ENCODE peak calls at places on chromosomes 2 and 18, in six cellular contexts. K is tibial nerve; Z is uterus; O is tibial artery; I is effector memory CD4-positive, alpha-beta T cell; X is heart left ventricle. N is an unnamed sample.

GRCh38 chr2:191927319-191927867 is 80.5 kb upstream of the CAVIN2 start:
- DNase-seq in K (peak; percentile 75), I (no peak), X (peak; percentile 46), O (no peak), Z (no peak), N (peak; percentile 88)

GRCh38 chr2:118686364-118686763 is 161.1 kb downstream of the EN1 start:
- DNase-seq in K (peak; percentile 44), Z (no peak), O (no peak), I (no peak), X (no peak), N (no peak)

GRCh38 chr2:44680424-44680971 is 261.0 kb upstream of the SIX3 start:
- DNase-seq in X (no peak), O (no peak), Z (no peak), K (no peak), I (no peak), N (no peak)

GRCh38 chr2:85838181-85838580 is 50.6 kb downstream of the ST3GAL5 start:
- DNase-seq in K (no peak), O (no peak), Z (no peak), X (no peak), I (no peak), N (no peak)

GRCh38 chr2:27191107-27191829 is 20.6 kb upstream of the ATRAID start:
- DNase-seq in O (no peak), I (no peak), X (no peak), Z (peak; percentile 65), K (peak; percentile 78), N (peak; percentile 59)

GRCh38 chr2:184137955-184138354 is 460.4 kb upstream of the ZNF804A start:
- DNase-seq in O (no peak), K (no peak), Z (no peak), I (no peak), X (no peak), N (no peak)

GRCh38 chr18:39647627-39648502 is 2082.3 kb upstream of the CELF4 start:
- DNase-seq in O (no peak), Z (no peak), X (no peak), I (no peak), K (no peak), N (no peak)

GRCh38 chr18:68623342-68623741 is 91.6 kb downstream of the TMX3 start:
- DNase-seq in Z (peak; percentile 20), X (no peak), K (peak; percentile 46), I (no peak), O (peak; percentile 64), N (no peak)

GRCh38 chr2:222421626-222422025 is 2.7 kb upstream of the SGPP2 start:
- DNase-seq in X (no peak), Z (no peak), O (no peak), K (no peak), I (no peak), N (no peak)

GRCh38 chr18:24559474-24560018 is 99.1 kb downstream of the HRH4 start:
- DNase-seq in Z (no peak), K (no peak), I (no peak), O (no peak), X (no peak), N (no peak)

GRCh38 chr2:85018049-85018447 is 47.1 kb downstream of the KCMF1 start:
- DNase-seq in Z (no peak), K (no peak), I (no peak), O (no peak), X (no peak), N (no peak)

GRCh38 chr18:49319590-49319989 is 140.9 kb downstream of the DYM start:
- DNase-seq in I (no peak), X (no peak), K (no peak), Z (no peak), O (no peak), N (no peak)

GRCh38 chr2:69242651-69243051 is 144.4 kb downstream of the GFPT1 start:
- DNase-seq in O (no peak), I (no peak), X (no peak), K (no peak), Z (no peak), N (no peak)

GRCh38 chr2:86284987-86285386 is 52.4 kb downstream of the REEP1 start:
- DNase-seq in I (no peak), Z (no peak), K (no peak), X (no peak), O (no peak), N (no peak)

GRCh38 chr2:134154269-134154668 is 99.6 kb upstream of the MGAT5 start:
- DNase-seq in O (no peak), K (no peak), X (no peak), Z (no peak), I (no peak), N (peak; percentile 51)

GRCh38 chr2:128593518-128594272 is 275.0 kb upstream of the HS6ST1 start:
- DNase-seq in K (no peak), X (peak; percentile 30), Z (no peak), O (peak; percentile 62), I (no peak), N (no peak)

GRCh38 chr2:180707867-180708205 is 272.6 kb upstream of the UBE2E3 start:
- DNase-seq in X (no peak), K (no peak), Z (no peak), I (no peak), O (no peak), N (no peak)

GRCh38 chr2:240999873-241000541 is 1.6 kb downstream of the SNED1 start:
- DNase-seq in I (no peak), Z (no peak), K (peak; percentile 4), X (peak; percentile 14), O (peak; percentile 67), N (peak; percentile 28)

GRCh38 chr2:240997856-240998705 is at the start of gene SNED1:
- DNase-seq in X (peak; percentile 91), O (peak; percentile 95), Z (peak; percentile 87), I (no peak), K (peak; percentile 87), N (peak; percentile 91)

GRCh38 chr2:241000831-241001321 is 2.5 kb downstream of the SNED1 start:
- DNase-seq in X (peak; percentile 9), I (no peak), O (peak; percentile 64), Z (no peak), K (peak; percentile 3), N (peak; percentile 67)

GRCh38 chr2:240998706-240999000 is 235 bp downstream of the SNED1 start:
- DNase-seq in O (no peak), Z (no peak), K (no peak), X (no peak), I (no peak), N (peak; percentile 27)

DNA sequence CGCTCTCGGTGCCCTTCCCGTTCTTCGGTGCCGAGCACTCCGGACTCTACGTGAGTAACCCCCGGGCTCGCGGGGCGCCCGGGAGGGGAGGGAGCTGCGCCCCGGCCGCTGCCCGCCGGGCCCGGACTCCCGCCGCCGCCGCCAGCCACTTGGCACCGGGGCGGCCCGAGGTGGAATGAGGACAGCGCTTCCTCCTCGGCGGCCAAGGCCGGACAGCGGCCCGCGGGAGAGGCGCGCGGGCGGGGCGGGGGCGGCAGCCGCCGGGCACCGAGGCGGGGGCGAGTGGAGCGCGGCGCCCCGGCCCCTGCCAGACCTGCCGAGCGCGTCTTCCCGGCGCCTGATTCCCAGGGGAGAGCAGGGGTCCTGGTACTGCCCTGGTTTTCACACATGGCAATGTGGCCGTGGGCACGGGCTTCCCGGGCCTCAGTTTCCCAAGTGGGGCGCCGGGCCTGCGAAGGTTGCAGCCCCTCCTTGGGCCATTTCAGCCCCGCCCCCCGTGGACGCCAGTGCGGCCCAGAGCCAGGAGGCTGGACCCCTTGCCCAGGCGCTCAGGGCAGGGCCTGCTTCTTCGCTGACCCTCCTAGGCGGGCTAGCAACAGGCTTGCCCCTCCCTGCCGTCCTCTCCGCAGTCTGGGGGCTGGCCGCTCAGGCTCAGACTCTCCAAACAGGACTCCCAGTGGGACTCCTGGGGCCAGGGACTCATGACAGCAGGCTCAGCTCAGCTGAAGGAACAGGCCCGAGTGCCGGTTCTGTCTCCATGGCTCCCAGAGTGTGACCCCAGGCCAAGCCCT is 778 bp downstream of the SNED1 start:
- DNase-seq in Z (peak; percentile 40), K (peak; percentile 8), I (no peak), O (peak; percentile 76), X (peak; percentile 33), N (peak; percentile 30)
- H3K27ac ChIP-seq in Z (peak overlapping the region; percentile 91), K (peak overlapping the region; percentile 65), I (no peak overlapping the region), O (peak overlapping the region; percentile 87), X (peak overlapping the region; percentile 89), N (peak overlapping the region; percentile 57)

GRCh38 chr2:196168181-196168580 is 3.2 kb downstream of the STK17B start:
- DNase-seq in K (no peak), O (no peak), I (no peak), X (no peak), Z (no peak), N (no peak)

GRCh38 chr2:196170202-196170680 is 1.1 kb downstream of the STK17B start:
- DNase-seq in K (peak; percentile 47), X (no peak), Z (no peak), I (no peak), O (no peak), N (peak; percentile 51)

GRCh38 chr2:196169521-196169920 is 1.9 kb downstream of the STK17B start:
- DNase-seq in K (no peak), O (no peak), Z (no peak), X (no peak), I (no peak), N (no peak)

GRCh38 chr2:196166876-196167275 is 4.5 kb downstream of the STK17B start:
- DNase-seq in O (no peak), Z (no peak), X (no peak), I (no peak), K (no peak), N (no peak)

DNA sequence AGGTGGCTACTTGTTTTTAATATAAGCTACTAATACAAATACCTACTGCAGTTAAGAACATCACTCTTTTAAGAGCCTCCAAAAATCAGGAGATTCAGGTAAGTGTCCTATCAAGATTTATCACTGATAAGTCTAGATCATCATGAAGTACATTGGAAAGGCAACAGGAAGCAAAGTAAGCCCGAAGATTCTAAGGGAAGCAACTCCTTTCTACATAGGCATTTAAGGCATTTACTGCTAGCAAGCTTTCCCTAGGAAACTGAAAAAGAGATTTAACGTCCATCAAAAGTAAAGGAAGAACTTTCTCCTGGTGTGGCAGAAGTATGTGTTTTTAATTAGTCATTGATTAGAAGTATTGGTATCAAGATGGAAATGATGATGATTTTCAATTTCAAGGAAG is 3.7 kb downstream of the STK17B start:
- DNase-seq in O (no peak), Z (no peak), K (no peak), X (no peak), I (no peak), N (no peak)
- H3K27ac ChIP-seq in O (no peak overlapping the region), Z (no peak overlapping the region), K (peak overlapping the region; percentile 21), X (no peak overlapping the region), I (peak overlapping the region; percentile 94), N (no peak overlapping the region)

GRCh38 chr2:73828818-73829570 is at the start of gene STAMBP:
- DNase-seq in K (peak; percentile 98), X (peak; percentile 97), O (peak; percentile 97), I (peak; percentile 88), Z (peak; percentile 95), N (peak; percentile 98)

GRCh38 chr2:73828389-73828817 is 358 bp upstream of the STAMBP start:
- DNase-seq in K (no peak), O (no peak), I (no peak), X (no peak), Z (no peak), N (no peak)

GRCh38 chr2:73832905-73833304 is 4.1 kb downstream of the STAMBP start:
- DNase-seq in O (no peak), Z (no peak), X (no peak), I (no peak), K (no peak), N (no peak)

GRCh38 chr2:73827660-73828388 is 937 bp upstream of the STAMBP start:
- DNase-seq in X (no peak), O (no peak), K (no peak), Z (no peak), I (no peak), N (no peak)

GRCh38 chr2:73830871-73831401 is 2.2 kb downstream of the STAMBP start:
- DNase-seq in X (no peak), Z (no peak), I (no peak), K (no peak), O (no peak), N (no peak)
- H3K27ac ChIP-seq in X (no peak overlapping the region), Z (no peak overlapping the region), I (peak overlapping the region; percentile 40), K (no peak overlapping the region), O (no peak overlapping the region), N (no peak overlapping the region)

GRCh38 chr2:143581134-143581533 is 451.9 kb downstream of the ARHGAP15 start:
- DNase-seq in Z (no peak), I (no peak), O (no peak), X (no peak), K (no peak), N (no peak)
- H3K27ac ChIP-seq in Z (no peak overlapping the region), I (no peak overlapping the region), O (no peak overlapping the region), X (no peak overlapping the region), K (peak overlapping the region; percentile 41), N (no peak overlapping the region)

N was measured in lung.